ENCODE peak calls at places on chromosomes 5 and 9, in seven cellular contexts. Y is fibroblast of pulmonary artery, Q is dorsolateral prefrontal cortex, P is transverse colon, C is psoas muscle, B is cardiac fibroblast, L is sigmoid colon. E is an unnamed sample.

GRCh38 chr9:131810351-131811170 is 70.7 kb upstream of the RAPGEF1 start:
- DNase-seq in Y (no peak), Q (no peak), P (no peak), C (no peak), B (no peak), L (no peak), E (no peak)

GRCh38 chr5:151618907-151619306 is 27.8 kb upstream of the FAT2 start:
- DNase-seq in Y (no peak), Q (no peak), P (no peak), C (no peak), B (no peak), L (no peak), E (no peak)

GRCh38 chr9:114387678-114388431 is at the start of gene AKNA:
- DNase-seq in Y (peak), Q (peak), P (peak), C (peak), B (peak), L (peak), E (peak)

GRCh38 chr5:32504923-32505596 is 60.5 kb upstream of the ZFR start:
- DNase-seq in Y (peak), Q (peak), P (peak), C (peak), B (peak), L (peak), E (no peak)

GRCh38 chr9:107693620-107694326 is 204.2 kb upstream of the KLF4 start:
- DNase-seq in Y (no peak), Q (no peak), P (no peak), C (no peak), B (peak), L (no peak), E (no peak)

GRCh38 chr9:73050887-73051550 is 98.2 kb upstream of the ALDH1A1 start:
- DNase-seq in Y (no peak), Q (no peak), P (no peak), C (no peak), B (no peak), L (no peak), E (no peak)

GRCh38 chr9:84294551-84294950 is 46.0 kb downstream of the SLC28A3 start:
- DNase-seq in Y (no peak), Q (no peak), P (no peak), C (no peak), B (no peak), L (no peak), E (no peak)

GRCh38 chr5:120621339-120621738 is 157.2 kb downstream of the PRR16 start:
- DNase-seq in Y (no peak), Q (no peak), P (no peak), C (no peak), B (no peak), L (no peak), E (no peak)

GRCh38 chr5:17411436-17411835 is 86.6 kb upstream of the TAF11L2 start:
- DNase-seq in Y (peak), Q (no peak), P (no peak), C (no peak), B (peak), L (no peak), E (no peak)

GRCh38 chr9:22238809-22239684 is 207.6 kb upstream of the DMRTA1 start:
- DNase-seq in Y (peak), Q (no peak), P (no peak), C (no peak), B (peak), L (no peak), E (no peak)

GRCh38 chr5:77874691-77875090 is 98.6 kb upstream of the TBCA start:
- DNase-seq in Y (no peak), Q (no peak), P (no peak), C (no peak), B (no peak), L (no peak), E (no peak)

GRCh38 chr9:107228648-107229047 is 54.4 kb upstream of the RAD23B start:
- DNase-seq in Y (no peak), Q (no peak), P (no peak), C (no peak), B (no peak), L (no peak), E (no peak)

GRCh38 chr5:150616506-150616905 is 24.0 kb upstream of the SYNPO start:
- DNase-seq in Y (no peak), Q (no peak), P (no peak), C (no peak), B (no peak), L (no peak), E (no peak)

GRCh38 chr9:134605351-134605968 is 36.1 kb upstream of the COL5A1 start:
- DNase-seq in Y (no peak), Q (no peak), P (no peak), C (no peak), B (no peak), L (no peak), E (no peak)

GRCh38 chr5:150500905-150501304 is 7.0 kb upstream of the NDST1 start:
- DNase-seq in Y (no peak), Q (peak), P (no peak), C (no peak), B (no peak), L (no peak), E (no peak)

GRCh38 chr5:141657937-141658545 is 6.8 kb upstream of the FCHSD1 start:
- DNase-seq in Y (peak), Q (no peak), P (no peak), C (no peak), B (peak), L (no peak), E (no peak)

GRCh38 chr5:7518947-7519560 is 123.1 kb downstream of the ADCY2 start:
- DNase-seq in Y (no peak), Q (peak), P (no peak), C (peak), B (no peak), L (no peak), E (no peak)

GRCh38 chr9:131474711-131475110 is 28.0 kb upstream of the POMT1 start:
- DNase-seq in Y (no peak), Q (no peak), P (no peak), C (no peak), B (no peak), L (peak), E (no peak)

GRCh38 chr5:89204766-89205165 is 321.8 kb upstream of the MEF2C start:
- DNase-seq in Y (no peak), Q (no peak), P (no peak), C (no peak), B (no peak), L (no peak), E (no peak)

GRCh38 chr5:89936576-89936975 is 473.0 kb downstream of the CETN3 start:
- DNase-seq in Y (no peak), Q (no peak), P (no peak), C (no peak), B (no peak), L (no peak), E (no peak)

GRCh38 chr5:5316333-5316732 is 106.1 kb upstream of the ICE1 start:
- DNase-seq in Y (no peak), Q (no peak), P (no peak), C (no peak), B (no peak), L (no peak), E (no peak)

GRCh38 chr9:76395381-76395780 is 1.2 kb upstream of the RFK start:
- DNase-seq in Y (no peak), Q (no peak), P (no peak), C (no peak), B (no peak), L (no peak), E (no peak)

GRCh38 chr9:135499326-135500070 is 984 bp upstream of the MRPS2 start:
- DNase-seq in Y (peak), Q (peak), P (peak), C (peak), B (peak), L (peak), E (peak)

GRCh38 chr9:30280229-30280900 is 2104.1 kb upstream of the ACO1 start:
- DNase-seq in Y (no peak), Q (no peak), P (no peak), C (no peak), B (no peak), L (no peak), E (no peak)

GRCh38 chr5:125251703-125252102 is 505.3 kb upstream of the ZNF608 start:
- DNase-seq in Y (no peak), Q (no peak), P (no peak), C (no peak), B (no peak), L (no peak), E (no peak)

GRCh38 chr9:128575469-128575868 is 23.1 kb downstream of the SPTAN1 start:
- DNase-seq in Y (peak), Q (no peak), P (peak), C (no peak), B (peak), L (no peak), E (no peak)

GRCh38 chr5:5979362-5979760 is 399.0 kb downstream of the MED10 start:
- DNase-seq in Y (no peak), Q (no peak), P (no peak), C (no peak), B (peak), L (no peak), E (no peak)

GRCh38 chr5:115930630-115931337 is 31.5 kb upstream of the LVRN start:
- DNase-seq in Y (no peak), Q (no peak), P (no peak), C (no peak), B (peak), L (no peak), E (no peak)

GRCh38 chr5:157626831-157627230 is 25.4 kb downstream of the SOX30 start:
- DNase-seq in Y (no peak), Q (no peak), P (no peak), C (no peak), B (no peak), L (no peak), E (no peak)

GRCh38 chr9:125272697-125273096 is 11.1 kb downstream of the GAPVD1 start:
- DNase-seq in Y (no peak), Q (no peak), P (no peak), C (no peak), B (no peak), L (no peak), E (no peak)

GRCh38 chr5:154734670-154735248 is 20.4 kb upstream of the LARP1 start:
- DNase-seq in Y (no peak), Q (no peak), P (no peak), C (no peak), B (no peak), L (no peak), E (no peak)

GRCh38 chr9:93994132-93994531 is 39.0 kb upstream of the BARX1 start:
- DNase-seq in Y (no peak), Q (no peak), P (no peak), C (no peak), B (no peak), L (no peak), E (no peak)

GRCh38 chr9:8784813-8785212 is 985.2 kb upstream of the DMAC1 start:
- DNase-seq in Y (no peak), Q (no peak), P (no peak), C (no peak), B (no peak), L (no peak), E (no peak)

GRCh38 chr9:106859957-106860715 is 2.8 kb upstream of the ZNF462 start:
- DNase-seq in Y (peak), Q (no peak), P (peak), C (peak), B (peak), L (peak), E (no peak)

GRCh38 chr5:128436825-128437224 is 101.2 kb downstream of the FBN2 start:
- DNase-seq in Y (peak), Q (no peak), P (no peak), C (no peak), B (peak), L (no peak), E (no peak)

GRCh38 chr9:123771690-123772089 is 158.2 kb downstream of the DENND1A start:
- DNase-seq in Y (no peak), Q (no peak), P (no peak), C (no peak), B (no peak), L (no peak), E (no peak)

GRCh38 chr5:86918246-86918645 is 300.5 kb downstream of the COX7C start:
- DNase-seq in Y (no peak), Q (no peak), P (no peak), C (no peak), B (no peak), L (no peak), E (no peak)

GRCh38 chr5:15446552-15446951 is 53.4 kb upstream of the FBXL7 start:
- DNase-seq in Y (peak), Q (no peak), P (no peak), C (no peak), B (no peak), L (no peak), E (no peak)

GRCh38 chr5:15442183-15442550 is 57.8 kb upstream of the FBXL7 start:
- DNase-seq in Y (no peak), Q (no peak), P (no peak), C (no peak), B (no peak), L (no peak), E (no peak)

GRCh38 chr5:15447209-15447608 is 52.8 kb upstream of the FBXL7 start:
- DNase-seq in Y (no peak), Q (no peak), P (no peak), C (no peak), B (no peak), L (no peak), E (no peak)

GRCh38 chr5:15440434-15440833 is 59.5 kb upstream of the FBXL7 start:
- DNase-seq in Y (peak), Q (no peak), P (no peak), C (no peak), B (no peak), L (no peak), E (no peak)

DNA sequence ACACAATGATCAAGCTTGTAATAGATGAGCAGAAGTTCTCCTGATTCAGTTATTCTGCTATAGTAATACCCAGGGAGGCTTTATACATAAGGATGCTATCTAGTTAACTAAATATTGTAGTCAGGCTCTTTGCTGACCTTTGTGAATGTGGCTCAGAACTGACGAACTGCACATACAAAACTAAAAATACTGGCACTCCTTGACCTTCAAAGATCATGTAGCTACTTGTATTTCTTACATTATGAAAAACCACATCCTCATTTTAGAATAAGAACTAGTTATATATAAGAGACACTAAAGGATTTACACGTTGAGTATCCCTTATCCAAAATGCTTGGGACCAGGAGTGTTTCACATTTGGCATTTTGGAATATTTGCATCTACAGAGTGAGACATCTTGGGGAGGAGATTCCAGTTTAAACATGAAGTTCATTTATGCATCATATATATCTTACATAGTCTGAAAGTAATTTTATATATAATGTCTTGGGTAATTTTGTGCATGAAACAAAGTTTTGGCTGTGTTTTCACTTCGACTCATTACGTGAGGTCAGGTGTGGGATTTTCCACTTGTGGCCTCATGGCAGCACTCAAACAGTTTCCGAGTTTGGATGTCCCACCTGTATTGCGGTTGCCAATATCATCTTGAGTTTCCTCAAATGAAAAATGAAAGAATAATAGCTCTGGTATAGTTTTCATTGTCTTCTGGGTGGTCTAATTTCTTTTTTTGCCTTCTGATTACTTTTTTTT is 58.4 kb upstream of the FBXL7 start:
- DNase-seq in Y (no peak), Q (no peak), P (no peak), C (no peak), B (no peak), L (no peak), E (no peak)
- H3K4me3 ChIP-seq in Y (no peak), Q (no peak), P (no peak), C (no peak), B (no peak), L (no peak), E (no peak)

DNA sequence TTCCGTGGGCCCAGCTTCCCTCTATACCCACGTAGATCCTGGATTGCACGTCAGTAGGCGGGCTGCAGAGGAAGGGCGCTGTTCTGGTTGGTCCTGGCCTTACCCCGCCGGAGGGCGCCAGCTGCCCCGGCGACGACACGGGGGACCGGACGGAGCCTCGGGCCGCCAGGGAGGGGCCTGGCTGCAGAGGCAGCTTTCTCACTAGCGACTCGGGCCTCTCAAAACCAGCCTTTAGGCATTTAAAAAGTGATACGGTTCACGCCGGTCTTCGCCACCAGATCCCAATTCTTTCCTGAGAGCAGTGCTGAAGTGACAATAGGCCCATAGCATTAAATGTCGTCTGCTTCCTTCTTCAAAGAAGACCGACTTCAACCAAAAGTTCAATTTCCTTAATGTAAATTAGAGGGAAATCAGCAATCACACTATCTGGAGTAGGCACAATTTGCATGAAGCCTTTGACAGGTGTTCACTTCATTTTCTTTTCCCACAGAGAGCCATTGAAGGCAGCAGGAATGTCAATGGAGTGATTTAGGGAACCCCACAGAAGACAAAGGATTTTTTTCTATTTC is 17.6 kb upstream of the UBE2D2 start:
- DNase-seq in Y (peak), Q (peak), P (peak), C (peak), B (peak), L (peak), E (peak)
- H3K4me3 ChIP-seq in Y (no peak), Q (peak), P (peak), C (peak), B (no peak), L (peak), E (peak)

GRCh38 chr5:543755-544674 is 19.8 kb upstream of the SLC9A3 start:
- DNase-seq in Y (no peak), Q (no peak), P (peak), C (peak), B (no peak), L (peak), E (no peak)
- H3K4me3 ChIP-seq in Y (no peak), Q (no peak), P (no peak), C (no peak), B (no peak), L (no peak), E (peak)

DNA sequence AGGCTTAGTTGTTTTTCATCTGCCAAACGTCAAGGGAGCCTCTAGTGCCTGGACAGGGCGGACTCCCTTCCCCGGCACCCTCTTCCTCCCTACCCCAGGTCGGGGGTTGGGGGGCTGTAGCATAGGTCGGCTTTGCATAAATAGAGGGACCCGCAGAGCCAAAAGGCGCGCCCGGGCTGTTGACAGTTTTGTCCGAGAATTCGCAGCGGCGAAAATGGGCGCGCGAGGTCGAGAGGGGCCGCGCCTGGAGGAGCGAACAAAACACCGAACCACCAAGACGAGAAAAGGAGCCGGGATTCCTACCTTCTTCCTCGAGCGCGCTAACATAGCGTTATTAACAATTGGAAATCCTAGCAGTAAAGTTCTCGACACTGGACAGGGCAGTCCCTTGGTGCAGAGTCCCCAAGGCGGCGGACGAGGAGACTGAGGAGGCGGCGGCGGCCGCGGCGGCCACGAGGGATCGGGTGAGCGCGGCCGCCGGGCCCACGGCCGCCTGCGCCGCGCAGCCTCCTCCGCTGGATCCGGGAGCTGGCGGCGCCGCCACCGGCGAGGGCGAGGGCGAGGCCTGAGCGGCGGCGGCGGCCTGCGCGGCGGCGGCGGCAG is 1.8 kb downstream of the FOXD1 start:
- DNase-seq in Y (no peak), Q (no peak), P (no peak), C (peak), B (no peak), L (no peak), E (no peak)
- H3K4me3 ChIP-seq in Y (peak), Q (peak), P (no peak), C (peak), B (peak), L (no peak), E (no peak)

GRCh38 chr5:24389968-24390367 is 254.8 kb downstream of the CDH10 start:
- DNase-seq in Y (no peak), Q (no peak), P (no peak), C (no peak), B (no peak), L (no peak), E (no peak)

GRCh38 chr5:24381861-24382460 is 262.8 kb downstream of the CDH10 start:
- DNase-seq in Y (no peak), Q (no peak), P (no peak), C (no peak), B (no peak), L (no peak), E (no peak)

GRCh38 chr5:24388448-24388847 is 256.3 kb downstream of the CDH10 start:
- DNase-seq in Y (no peak), Q (no peak), P (no peak), C (no peak), B (no peak), L (no peak), E (no peak)

GRCh38 chr5:24385070-24385469 is 259.7 kb downstream of the CDH10 start:
- DNase-seq in Y (no peak), Q (no peak), P (no peak), C (no peak), B (no peak), L (no peak), E (no peak)

DNA sequence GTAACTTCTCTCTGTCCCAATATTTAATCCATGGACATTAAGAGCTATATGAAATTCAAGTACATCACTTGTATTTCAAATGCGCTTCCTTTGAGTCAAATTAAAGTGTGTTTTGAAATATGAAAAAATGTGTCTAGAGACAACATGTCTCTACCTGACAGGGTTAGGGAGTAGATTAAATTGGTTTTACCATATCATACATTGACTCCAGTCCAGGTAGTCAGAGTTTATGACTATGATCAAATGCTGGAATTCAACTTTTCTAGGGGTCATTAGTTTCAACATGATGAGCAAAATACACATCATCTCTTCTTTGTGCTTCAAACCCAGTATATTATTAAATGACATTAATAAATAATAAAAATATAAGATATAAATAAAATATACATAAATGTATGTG is 259.2 kb downstream of the CDH10 start:
- DNase-seq in Y (no peak), Q (no peak), P (no peak), C (no peak), B (no peak), L (no peak), E (no peak)
- H3K4me3 ChIP-seq in Y (no peak), Q (no peak), P (no peak), C (no peak), B (no peak), L (no peak), E (no peak)

GRCh38 chr5:139383993-139384590 is 995 bp upstream of the SLC23A1 start:
- DNase-seq in Y (no peak), Q (no peak), P (no peak), C (no peak), B (no peak), L (no peak), E (no peak)
- H3K4me3 ChIP-seq in Y (no peak), Q (no peak), P (no peak), C (no peak), B (no peak), L (no peak), E (peak)

GRCh38 chr9:26945591-26945990 is 1.5 kb downstream of the PLAA start:
- DNase-seq in Y (no peak), Q (no peak), P (no peak), C (no peak), B (no peak), L (no peak), E (no peak)
- H3K4me3 ChIP-seq in Y (peak), Q (peak), P (no peak), C (peak), B (peak), L (peak), E (peak)

E was measured in naive thymus-derived CD4-positive, alpha-beta T cell.